ENCODE peak calls at places on chromosome 17, in nine cellular contexts. I, B, Z, F, G, O, K, Y and J are unnamed samples.

GRCh38 chr17:61157246-61157887 is 242.3 kb upstream of the TBX2 start:
- DNase-seq in F (peak), Y (no peak), K (no peak), Z (peak), O (no peak), I (peak), G (no peak), B (no peak), J (peak)

GRCh38 chr17:42281571-42282096 is 5.4 kb upstream of the STAT5B start:
- DNase-seq in F (no peak), G (no peak), Y (no peak), O (no peak), B (no peak), Z (no peak), I (no peak), K (peak), J (no peak)

GRCh38 chr17:19579867-19580565 is 46.4 kb downstream of the SLC47A1 start:
- DNase-seq in F (peak), I (no peak), Y (no peak), G (no peak), O (no peak), K (no peak), Z (peak), B (peak), J (no peak)

GRCh38 chr17:58402047-58402446 is 15.3 kb downstream of the RNF43 start:
- DNase-seq in G (no peak), Y (no peak), O (peak), F (peak), I (no peak), Z (no peak), B (no peak), K (no peak), J (peak)

GRCh38 chr17:51085150-51085805 is 35.4 kb downstream of the SPAG9 start:
- DNase-seq in G (no peak), Y (no peak), O (peak), I (no peak), Z (no peak), K (no peak), F (peak), B (no peak), J (no peak)

GRCh38 chr17:73952498-73953205 is 250.8 kb upstream of the RPL38 start:
- DNase-seq in I (peak), Y (peak), B (peak), O (no peak), G (no peak), K (no peak), F (no peak), Z (peak), J (no peak)

GRCh38 chr17:1008008-1008761 is 11.3 kb downstream of the TIMM22 start:
- DNase-seq in B (peak), K (peak), Z (peak), O (no peak), G (no peak), I (no peak), F (no peak), Y (peak), J (no peak)

GRCh38 chr17:62665599-62665998 is 38.1 kb downstream of the MRC2 start:
- DNase-seq in I (no peak), F (no peak), G (no peak), B (no peak), K (no peak), Z (no peak), O (no peak), Y (no peak), J (no peak)

GRCh38 chr17:63285566-63285965 is 160.5 kb downstream of the CYB561 start:
- DNase-seq in O (no peak), F (no peak), B (no peak), Y (no peak), Z (no peak), G (no peak), K (no peak), I (no peak), J (no peak)

GRCh38 chr17:80122026-80122575 is 20.7 kb downstream of the GAA start:
- DNase-seq in F (no peak), B (no peak), K (no peak), Z (no peak), O (no peak), G (no peak), I (no peak), Y (no peak), J (no peak)

GRCh38 chr17:68694791-68695485 is 93.8 kb upstream of the FAM20A start:
- DNase-seq in I (no peak), B (no peak), K (no peak), Z (peak), F (no peak), Y (no peak), O (no peak), G (peak), J (peak)

GRCh38 chr17:57073626-57074025 is 11.4 kb upstream of the AKAP1 start:
- DNase-seq in F (no peak), O (no peak), B (no peak), I (no peak), G (no peak), K (no peak), Y (no peak), Z (no peak), J (no peak)

DNA sequence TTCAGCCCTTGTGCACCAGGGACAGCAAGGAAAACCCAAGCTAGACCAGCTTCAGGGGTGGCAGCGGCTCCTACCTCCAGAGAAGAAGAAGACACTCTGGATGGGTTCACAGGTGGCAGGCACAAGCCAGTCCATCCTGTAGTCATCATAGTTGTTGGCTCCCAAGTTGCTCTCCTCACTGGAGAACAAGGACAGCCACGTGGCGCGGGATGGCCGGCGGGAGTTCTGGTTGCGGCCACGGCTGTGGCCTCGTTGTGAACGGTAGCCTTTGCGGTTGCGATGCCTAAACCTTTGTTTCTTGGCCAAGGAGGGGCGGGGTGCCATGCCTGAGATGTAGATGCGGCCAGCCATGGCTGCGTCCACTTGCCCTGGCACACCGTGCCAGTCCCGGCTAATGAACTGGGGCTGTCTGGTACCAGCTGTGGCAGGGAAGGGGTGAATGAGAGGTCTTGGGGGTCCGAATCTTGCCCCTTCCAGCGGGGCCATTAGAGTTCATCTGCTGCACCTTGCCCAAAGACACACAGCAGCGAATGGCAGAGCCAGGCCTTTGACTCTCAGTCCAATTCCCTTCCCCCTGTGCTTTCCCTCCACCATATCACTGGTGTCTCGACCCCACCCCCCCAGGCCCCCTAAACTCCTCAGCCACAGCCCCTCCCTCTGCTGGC is 2.3 kb downstream of the VTN start:
- DNase-seq in G (no peak), Z (no peak), K (no peak), I (peak), F (no peak), Y (no peak), B (no peak), O (no peak), J (no peak)
- H3K4me3 ChIP-seq in G (no peak), Z (no peak), K (no peak), I (no peak), F (no peak), Y (no peak), B (no peak), O (no peak), J (no peak)

GRCh38 chr17:49260922-49261291 is 30.3 kb upstream of the PHOSPHO1 start:
- DNase-seq in K (no peak), Y (no peak), Z (no peak), G (no peak), I (no peak), O (no peak), B (no peak), F (no peak), J (no peak)
- H3K4me3 ChIP-seq in K (no peak), Y (no peak), Z (no peak), G (peak), I (peak), O (peak), B (peak), F (peak), J (peak)

GRCh38 chr17:64773386-64773835 is 111.3 kb upstream of the SMURF2 start:
- DNase-seq in Y (no peak), B (no peak), O (no peak), I (no peak), F (no peak), K (peak), G (no peak), Z (no peak), J (no peak)
- H3K4me3 ChIP-seq in Y (peak), B (no peak), O (peak), I (no peak), F (no peak), K (no peak), G (peak), Z (no peak), J (peak)

GRCh38 chr17:6894206-6894528 is 62.6 kb upstream of the TEKT1 start:
- DNase-seq in K (no peak), I (no peak), O (no peak), F (peak), G (no peak), Z (peak), B (no peak), Y (no peak), J (no peak)
- H3K4me3 ChIP-seq in K (no peak), I (no peak), O (no peak), F (no peak), G (no peak), Z (no peak), B (peak), Y (no peak), J (no peak)

GRCh38 chr17:48013876-48014602 is 23.6 kb downstream of the COPZ2 start:
- DNase-seq in F (no peak), Y (no peak), K (no peak), B (no peak), I (no peak), G (no peak), O (no peak), Z (no peak), J (peak)
- H3K4me3 ChIP-seq in F (no peak), Y (no peak), K (no peak), B (no peak), I (no peak), G (no peak), O (no peak), Z (no peak), J (no peak)

DNA sequence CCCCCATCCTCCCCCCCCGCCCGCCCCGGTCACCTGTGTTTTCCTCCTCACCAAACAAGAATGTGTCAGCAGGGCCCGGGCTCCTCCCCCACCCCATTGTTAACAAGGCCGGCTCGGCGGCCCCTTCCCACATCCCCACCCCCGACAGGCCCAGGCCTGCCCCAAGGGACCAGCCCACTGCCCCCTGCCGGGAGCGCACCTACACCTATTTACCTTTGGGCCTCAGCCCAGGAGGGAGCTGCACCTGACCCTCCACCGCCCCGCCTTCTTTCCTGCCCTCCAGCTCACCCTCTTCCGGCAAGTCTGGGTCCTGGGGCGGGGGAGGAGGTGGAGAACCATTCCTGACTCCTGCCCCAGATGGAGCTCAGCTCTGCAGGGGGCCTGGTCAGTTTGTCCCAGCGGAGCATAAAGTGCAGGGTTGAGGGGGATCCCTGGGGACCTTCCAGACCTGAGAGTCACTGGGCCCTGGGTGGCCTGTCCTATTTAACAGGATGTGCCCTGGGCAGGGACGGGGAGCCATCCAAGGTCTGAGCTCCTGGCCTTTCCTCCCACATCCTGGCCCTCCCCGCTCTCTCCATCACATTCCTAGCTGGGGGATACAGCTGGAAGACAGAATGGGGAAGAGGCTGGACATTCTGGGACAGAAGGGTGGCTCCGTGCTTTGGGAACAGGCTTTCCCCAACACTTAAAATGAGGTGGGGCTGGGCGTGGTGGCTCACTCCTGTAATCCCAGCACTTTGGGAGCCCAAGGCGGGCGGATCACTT is 8.3 kb downstream of the FOXJ1 start:
- DNase-seq in F (no peak), B (no peak), K (no peak), G (no peak), Y (peak), Z (no peak), O (peak), I (peak), J (no peak)
- H3K4me3 ChIP-seq in F (no peak), B (no peak), K (no peak), G (no peak), Y (no peak), Z (no peak), O (no peak), I (no peak), J (no peak)

GRCh38 chr17:47650525-47651522 is 1.1 kb downstream of the KPNB1 start:
- DNase-seq in F (peak), I (peak), Z (peak), G (peak), O (peak), K (peak), B (peak), Y (peak), J (peak)

GRCh38 chr17:47651704-47652103 is 2.0 kb downstream of the KPNB1 start:
- DNase-seq in F (no peak), G (no peak), K (no peak), Z (no peak), I (no peak), B (no peak), O (no peak), Y (no peak), J (no peak)

GRCh38 chr17:47654991-47655390 is 5.3 kb downstream of the KPNB1 start:
- DNase-seq in G (no peak), F (no peak), K (no peak), O (no peak), Z (peak), B (no peak), I (no peak), Y (no peak), J (no peak)

GRCh38 chr17:47653442-47653841 is 3.7 kb downstream of the KPNB1 start:
- DNase-seq in B (no peak), G (no peak), I (no peak), O (no peak), Y (no peak), Z (no peak), F (no peak), K (no peak), J (no peak)

DNA sequence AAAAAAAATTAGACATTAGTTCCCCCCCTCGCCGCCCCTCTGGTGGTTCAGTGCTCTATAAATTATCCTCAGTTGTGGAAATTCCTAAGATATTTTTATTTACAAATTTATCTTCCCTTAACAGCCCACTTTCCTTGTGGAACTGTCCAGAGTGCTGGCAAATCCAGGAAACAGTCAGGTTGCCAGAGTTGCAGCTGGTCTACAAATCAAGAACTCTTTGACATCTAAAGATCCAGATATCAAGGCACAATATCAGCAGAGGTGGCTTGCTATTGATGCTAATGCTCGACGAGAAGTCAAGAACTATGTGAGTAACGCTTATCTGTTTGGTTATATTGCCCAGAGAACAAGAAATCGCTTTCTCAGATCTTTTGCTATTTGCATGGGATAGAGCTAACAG is 2.9 kb downstream of the KPNB1 start:
- DNase-seq in O (no peak), F (no peak), I (no peak), B (no peak), K (no peak), G (no peak), Y (no peak), Z (peak), J (no peak)
- H3K4me3 ChIP-seq in O (no peak), F (peak), I (no peak), B (no peak), K (no peak), G (no peak), Y (no peak), Z (no peak), J (no peak)